ENCODE peak calls at places on chromosomes 7 and 10, in seven cellular contexts. D is A549, B is psoas muscle, O is nephron progenitor cell, P is Peyer's patch, E is RWPE1, L is mesothelial cell of epicardium. U is an unnamed sample.
A peak's percentile ranks its signal among the peaks of the same experiment; 100 is the strongest.

GRCh38 chr7:95213809-95214492 is 110.4 kb downstream of the PON1 start:
- DNase-seq in P (no peak), E (no peak), L (no peak), B (peak; percentile 78), O (no peak), D (no peak), U (no peak)

GRCh38 chr7:105600720-105601550 is 19.6 kb upstream of the EFCAB10 start:
- DNase-seq in P (no peak), O (no peak), B (no peak), L (no peak), E (peak; percentile 13), D (no peak), U (no peak)

GRCh38 chr10:2885956-2886296 is 181.4 kb upstream of the PFKP start:
- DNase-seq in L (no peak), B (no peak), E (no peak), P (no peak), D (no peak), O (no peak), U (no peak)

GRCh38 chr7:11236680-11237079 is 263.0 kb downstream of the PHF14 start:
- DNase-seq in P (no peak), L (no peak), B (no peak), D (no peak), O (no peak), E (no peak), U (no peak)

GRCh38 chr7:47535704-47536628 is 45.9 kb downstream of the TNS3 start:
- DNase-seq in B (no peak), L (no peak), O (peak; percentile 19), P (no peak), E (no peak), D (no peak), U (no peak)

GRCh38 chr7:128891942-128892269 is 18.6 kb downstream of the KCP start:
- DNase-seq in B (no peak), E (no peak), P (no peak), O (no peak), L (no peak), D (no peak), U (no peak)

GRCh38 chr10:22977751-22978150 is 49.9 kb downstream of the ARMC3 start:
- DNase-seq in L (no peak), E (no peak), O (no peak), B (no peak), P (no peak), D (no peak), U (no peak)

GRCh38 chr10:86661161-86662025 is 6.9 kb upstream of the LDB3 start:
- DNase-seq in L (no peak), B (peak; percentile 84), E (peak; percentile 41), D (no peak), O (peak; percentile 1), P (no peak), U (no peak)

GRCh38 chr10:113856563-113856962 is 2.1 kb downstream of the NHLRC2 start:
- DNase-seq in P (no peak), E (no peak), B (no peak), D (no peak), O (no peak), L (no peak), U (no peak)

GRCh38 chr7:150980663-150981062 is 2.5 kb upstream of the KCNH2 start:
- DNase-seq in E (no peak), D (no peak), P (no peak), B (no peak), O (no peak), L (no peak), U (no peak)
- TF ChIP-seq CTCF in E (no peak), D (no peak), P (no peak), B (no peak), O (no peak), L (no peak), U (no peak)

GRCh38 chr7:121513105-121513504 is 117.0 kb upstream of the FAM3C start:
- DNase-seq in O (no peak), E (no peak), D (no peak), B (no peak), L (no peak), P (no peak), U (no peak)

GRCh38 chr7:121510858-121511482 is 114.9 kb upstream of the FAM3C start:
- DNase-seq in L (no peak), D (no peak), O (no peak), P (no peak), B (no peak), E (no peak), U (no peak)

GRCh38 chr7:121505540-121506182 is 109.6 kb upstream of the FAM3C start:
- DNase-seq in P (no peak), B (no peak), E (no peak), D (no peak), L (no peak), O (no peak), U (no peak)

GRCh38 chr7:121515181-121515580 is 119.1 kb upstream of the FAM3C start:
- DNase-seq in B (no peak), P (no peak), L (no peak), E (no peak), D (no peak), O (no peak), U (no peak)

DNA sequence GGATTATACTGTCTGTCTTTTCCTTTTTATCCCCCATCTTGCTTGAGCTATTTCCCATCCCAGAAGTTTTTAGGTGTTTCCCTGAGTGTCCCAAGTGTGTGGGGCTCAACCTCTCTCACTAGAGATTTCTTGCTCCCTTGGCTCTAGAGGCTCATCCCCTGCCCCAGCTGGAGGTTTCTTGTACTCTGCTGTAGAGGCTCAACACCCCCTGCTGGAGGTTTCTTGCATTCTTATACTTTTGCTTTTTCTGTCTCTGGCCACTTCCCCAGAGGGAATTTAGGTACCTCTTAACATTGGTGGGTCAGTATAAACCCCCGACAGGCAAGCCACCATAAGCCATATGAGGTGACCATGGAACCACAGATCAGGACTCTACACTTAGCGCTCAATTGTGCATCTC is 114.2 kb upstream of the FAM3C start:
- DNase-seq in O (no peak), L (no peak), D (no peak), B (no peak), E (no peak), P (no peak), U (no peak)
- TF ChIP-seq CTCF in O (no peak), L (no peak), D (no peak), B (peak; percentile 14), E (no peak), P (no peak), U (no peak)

GRCh38 chr7:20348408-20348807 is 17.7 kb downstream of the ITGB8 start:
- DNase-seq in P (no peak), B (no peak), E (no peak), O (no peak), L (no peak), D (no peak), U (no peak)

GRCh38 chr7:20343954-20344353 is 13.3 kb downstream of the ITGB8 start:
- DNase-seq in B (no peak), E (no peak), D (no peak), L (no peak), P (no peak), O (no peak), U (no peak)

GRCh38 chr7:20343211-20343610 is 12.5 kb downstream of the ITGB8 start:
- DNase-seq in P (no peak), B (no peak), E (no peak), L (no peak), O (peak; percentile 19), D (no peak), U (no peak)

GRCh38 chr7:20344396-20344795 is 13.7 kb downstream of the ITGB8 start:
- DNase-seq in L (no peak), E (no peak), P (no peak), B (no peak), O (no peak), D (no peak), U (no peak)

DNA sequence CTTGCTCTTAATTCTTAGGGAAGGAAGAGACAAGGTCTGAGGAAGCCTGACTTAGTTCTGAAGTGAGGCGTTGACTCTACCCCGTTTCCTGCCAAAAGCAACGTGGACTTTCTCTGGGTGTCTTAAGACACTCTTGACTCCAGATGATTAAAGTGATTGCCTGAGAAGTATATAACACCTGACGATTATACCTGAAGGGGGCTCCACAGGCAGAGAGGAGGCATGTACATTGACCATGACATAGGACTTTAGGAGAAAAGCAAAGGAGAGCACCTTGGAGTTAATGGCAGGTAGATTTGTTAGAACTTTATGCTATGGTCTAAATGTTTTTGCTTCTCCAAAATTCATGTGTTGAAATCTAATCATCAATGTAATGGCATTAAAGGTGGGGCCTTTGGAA is 15.9 kb downstream of the ITGB8 start:
- DNase-seq in L (no peak), E (no peak), B (no peak), O (no peak), D (no peak), P (no peak), U (no peak)
- TF ChIP-seq CTCF in L (no peak), E (no peak), B (no peak), O (no peak), D (no peak), P (no peak), U (no peak)

GRCh38 chr10:59237775-59238174 is 61.3 kb downstream of the PHYHIPL start:
- DNase-seq in O (no peak), D (no peak), L (no peak), B (no peak), P (no peak), E (no peak), U (no peak)

GRCh38 chr10:59243611-59244195 is 67.3 kb downstream of the PHYHIPL start:
- DNase-seq in L (no peak), D (no peak), O (no peak), B (no peak), P (no peak), E (no peak), U (no peak)

GRCh38 chr10:59242991-59243390 is 66.5 kb downstream of the PHYHIPL start:
- DNase-seq in E (no peak), O (no peak), P (no peak), B (no peak), L (no peak), D (no peak), U (no peak)

GRCh38 chr10:59242057-59242456 is 65.6 kb downstream of the PHYHIPL start:
- DNase-seq in P (no peak), O (no peak), D (no peak), B (no peak), E (no peak), L (no peak), U (no peak)

DNA sequence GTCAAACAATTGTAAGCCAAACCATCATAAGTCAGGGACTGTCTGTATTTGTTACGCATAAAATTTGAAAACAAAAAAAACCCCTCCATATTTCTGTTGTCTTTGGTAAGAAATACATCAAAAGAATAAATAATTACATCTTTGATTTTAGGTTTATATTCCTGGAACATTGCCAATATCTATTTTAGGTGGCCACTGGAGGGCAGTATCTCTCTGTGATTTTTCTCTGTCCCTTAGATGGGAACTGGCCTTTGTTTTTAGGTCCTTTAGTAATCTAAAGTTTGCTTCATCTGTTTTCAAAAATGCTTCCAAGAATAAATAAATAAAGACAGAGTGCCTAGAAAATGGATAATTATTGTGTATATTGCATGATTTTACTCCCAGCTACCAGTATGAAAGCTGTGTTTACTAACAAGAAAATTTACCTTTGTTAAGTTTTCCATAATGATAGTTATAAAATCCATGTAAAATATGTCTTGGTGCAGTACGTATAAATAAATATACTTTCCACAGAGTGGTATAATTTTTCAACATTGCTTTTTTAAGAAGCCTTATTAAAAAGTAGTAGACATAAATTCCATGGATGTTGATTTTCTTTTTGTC is 64.2 kb downstream of the PHYHIPL start:
- DNase-seq in B (no peak), P (no peak), L (no peak), E (peak; percentile 18), O (peak; percentile 16), D (no peak), U (no peak)
- TF ChIP-seq CTCF in B (peak; percentile 83), P (no peak), L (peak; percentile 88), E (peak; percentile 62), O (peak; percentile 65), D (peak; percentile 83), U (peak; percentile 89)

U was measured in progenitor cell of endocrine pancreas.